ENCODE peak calls at places on chromosomes 4 and X, in four cellular contexts. One of them, this sample, is unnamed.

GRCh38 chr4:151475338-151475737 is 66.4 kb downstream of the FHIP1A start:
- DNase-seq in HCT116: no peak
- DNase-seq in K562: no peak
- DNase-seq in HepG2: no peak
- DNase-seq in this sample: no peak

GRCh38 chr4:42066402-42066801 is 76.1 kb downstream of the SLC30A9 start:
- DNase-seq in K562: no peak
- DNase-seq in HepG2: no peak
- DNase-seq in HCT116: no peak
- DNase-seq in this sample: no peak

GRCh38 chr4:75777589-75777988 is 53.2 kb downstream of the USO1 start:
- DNase-seq in K562: no peak
- DNase-seq in HepG2: no peak
- DNase-seq in HCT116: no peak
- DNase-seq in this sample: no peak

GRCh38 chr4:6291784-6292297 is 22.2 kb downstream of the WFS1 start:
- DNase-seq in K562: no peak
- DNase-seq in HepG2: no peak
- DNase-seq in HCT116: no peak
- DNase-seq in this sample: no peak

GRCh38 chr4:100889898-100890297 is 372.1 kb upstream of the EMCN start:
- DNase-seq in K562: no peak
- DNase-seq in HepG2: no peak
- DNase-seq in HCT116: no peak
- DNase-seq in this sample: no peak

GRCh38 chr4:184007891-184008290 is 102.8 kb downstream of the STOX2 start:
- DNase-seq in HepG2: no peak
- DNase-seq in K562: no peak
- DNase-seq in HCT116: no peak
- DNase-seq in this sample: no peak

GRCh38 chrX:109848451-109849050 is 115.5 kb upstream of the ACSL4 start:
- DNase-seq in K562: peak
- DNase-seq in HepG2: peak
- DNase-seq in HCT116: no peak
- DNase-seq in this sample: no peak

GRCh38 chrX:23742174-23742692 is 843 bp downstream of the ACOT9 start:
- DNase-seq in K562: peak
- DNase-seq in HCT116: no peak
- DNase-seq in HepG2: peak
- DNase-seq in this sample: no peak

GRCh38 chr4:123443401-123444297 is 47.1 kb downstream of the SPRY1 start:
- DNase-seq in HCT116: no peak
- DNase-seq in HepG2: no peak
- DNase-seq in K562: no peak
- DNase-seq in this sample: no peak

GRCh38 chr4:153788419-153789276 is at the start of gene SFRP2:
- DNase-seq in K562: no peak
- DNase-seq in HepG2: no peak
- DNase-seq in HCT116: no peak
- DNase-seq in this sample: no peak

GRCh38 chr4:127997534-127998388 is 32.6 kb downstream of the ABHD18 start:
- DNase-seq in HCT116: no peak
- DNase-seq in K562: no peak
- DNase-seq in HepG2: no peak
- DNase-seq in this sample: peak

GRCh38 chr4:140188975-140189374 is 35.0 kb upstream of the MAML3 start:
- DNase-seq in K562: no peak
- DNase-seq in HCT116: no peak
- DNase-seq in HepG2: no peak
- DNase-seq in this sample: no peak

DNA sequence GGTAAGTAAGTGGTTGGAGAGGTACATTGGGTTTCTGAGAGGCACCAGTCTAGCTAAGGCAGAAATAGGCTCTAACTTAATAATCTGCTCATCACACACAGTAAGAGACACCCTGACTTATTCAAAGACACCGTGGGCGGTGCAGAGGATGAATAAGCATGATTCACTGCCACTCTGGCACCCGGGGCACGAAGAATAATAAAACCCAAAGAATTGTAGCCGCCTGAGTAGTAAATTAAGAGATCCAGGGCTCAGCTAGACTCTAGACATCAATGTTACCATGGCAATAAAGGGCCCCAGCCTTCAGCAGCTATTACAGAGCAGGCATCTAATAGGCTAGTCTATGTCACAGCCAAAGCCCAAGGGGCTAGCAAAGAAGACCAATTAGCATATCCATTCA is 3.2 kb upstream of the ATP1B4 start:
- DNase-seq in HCT116: no peak
- DNase-seq in HepG2: no peak
- DNase-seq in K562: no peak
- DNase-seq in this sample: no peak
- TF ChIP-seq TCF7L2 in HCT116: no peak
- TF ChIP-seq TCF7L2 in HepG2: no peak
- TF ChIP-seq TCF7L2 in K562: no peak
- TF ChIP-seq TCF7L2 in this sample: no peak

GRCh38 chrX:151985955-151986354 is 11.5 kb upstream of the GABRE start:
- DNase-seq in HCT116: no peak
- DNase-seq in K562: peak
- DNase-seq in HepG2: peak
- DNase-seq in this sample: no peak
- TF ChIP-seq TCF7L2 in HCT116: no peak
- TF ChIP-seq TCF7L2 in K562: no peak
- TF ChIP-seq TCF7L2 in HepG2: no peak
- TF ChIP-seq TCF7L2 in this sample: no peak

GRCh38 chr4:95593992-95594391 is 45.2 kb upstream of the UNC5C start:
- DNase-seq in HepG2: no peak
- DNase-seq in K562: no peak
- DNase-seq in HCT116: no peak
- DNase-seq in this sample: no peak

GRCh38 chr4:95591278-95591677 is 42.5 kb upstream of the UNC5C start:
- DNase-seq in HCT116: no peak
- DNase-seq in K562: no peak
- DNase-seq in HepG2: no peak
- DNase-seq in this sample: no peak

GRCh38 chr4:95585016-95585695 is 36.4 kb upstream of the UNC5C start:
- DNase-seq in K562: no peak
- DNase-seq in HCT116: peak
- DNase-seq in HepG2: no peak
- DNase-seq in this sample: peak

GRCh38 chr4:95594629-95595028 is 45.9 kb upstream of the UNC5C start:
- DNase-seq in HCT116: no peak
- DNase-seq in HepG2: no peak
- DNase-seq in K562: no peak
- DNase-seq in this sample: no peak

GRCh38 chr4:95590615-95591014 is 41.8 kb upstream of the UNC5C start:
- DNase-seq in HCT116: no peak
- DNase-seq in HepG2: no peak
- DNase-seq in K562: no peak
- DNase-seq in this sample: no peak
- TF ChIP-seq TCF7L2 in HCT116: no peak
- TF ChIP-seq TCF7L2 in HepG2: no peak
- TF ChIP-seq TCF7L2 in K562: no peak
- TF ChIP-seq TCF7L2 in this sample: no peak

DNA sequence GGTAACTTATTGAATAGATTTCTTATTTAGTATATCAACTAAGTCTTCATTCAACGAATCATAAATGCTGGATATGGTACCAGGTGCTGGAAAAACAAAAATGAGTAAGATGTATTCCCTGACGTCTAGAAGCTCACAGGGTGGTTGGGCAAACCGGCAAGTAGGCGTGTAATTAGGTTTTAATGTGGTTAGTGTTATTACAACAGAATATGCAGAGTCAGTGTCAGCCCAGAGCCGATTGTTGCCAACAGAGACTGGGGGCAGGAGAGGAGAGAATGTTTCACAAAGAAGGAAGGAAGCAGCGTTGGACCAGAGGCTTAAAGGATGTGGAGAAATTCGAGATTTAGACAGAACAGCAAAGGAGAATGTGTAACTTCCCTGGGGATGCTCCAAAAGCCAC is 111.7 kb downstream of the TENM3 start:
- DNase-seq in HepG2: no peak
- DNase-seq in K562: no peak
- DNase-seq in HCT116: no peak
- DNase-seq in this sample: no peak
- TF ChIP-seq TCF7L2 in HepG2: no peak
- TF ChIP-seq TCF7L2 in K562: no peak
- TF ChIP-seq TCF7L2 in HCT116: no peak
- TF ChIP-seq TCF7L2 in this sample: no peak